ENCODE peak calls at places on chromosome 13, in six cellular contexts. M is tibial artery; G is fibroblast of lung; K is CD8-positive, alpha-beta memory T cell; E is heart left ventricle; Y is CD8-positive, alpha-beta T cell. H is an unnamed sample.

GRCh38 chr13:114058051-114058867 is 74.2 kb downstream of the RASA3 start:
- DNase-seq in Y (no peak), K (no peak), E (peak; percentile 25), G (no peak), M (no peak), H (no peak)

GRCh38 chr13:72963762-72964161 is 95.0 kb upstream of the KLF5 start:
- DNase-seq in K (no peak), G (no peak), Y (no peak), E (no peak), M (no peak), H (no peak)

GRCh38 chr13:27194895-27195764 is 23.5 kb upstream of the USP12 start:
- DNase-seq in G (peak; percentile 96), K (no peak), Y (no peak), E (no peak), M (no peak), H (peak; percentile 78)

GRCh38 chr13:54424344-54424743 is 1395.7 kb downstream of the OLFM4 start:
- DNase-seq in Y (no peak), M (no peak), G (no peak), E (no peak), K (no peak), H (no peak)

GRCh38 chr13:43786766-43787517 is at the start of gene ENOX1:
- DNase-seq in K (no peak), G (peak; percentile 72), E (peak; percentile 81), Y (no peak), M (peak; percentile 29), H (peak; percentile 69)

GRCh38 chr13:24233351-24233901 is 72.9 kb downstream of the SPATA13 start:
- DNase-seq in M (no peak), Y (no peak), K (no peak), G (peak; percentile 76), E (no peak), H (peak; percentile 8)

GRCh38 chr13:25886438-25887214 is 165.2 kb downstream of the SHISA2 start:
- DNase-seq in G (peak; percentile 92), K (no peak), Y (no peak), E (no peak), M (no peak), H (peak; percentile 68)

GRCh38 chr13:27442071-27442647 is 8.2 kb downstream of the MTIF3 start:
- DNase-seq in K (no peak), Y (no peak), E (no peak), G (no peak), M (no peak), H (no peak)

GRCh38 chr13:106143392-106143791 is 392.1 kb downstream of the EFNB2 start:
- DNase-seq in G (peak; percentile 62), M (no peak), Y (no peak), K (no peak), E (no peak), H (no peak)

GRCh38 chr13:41916173-41916954 is 44.5 kb downstream of the VWA8 start:
- DNase-seq in Y (no peak), G (peak; percentile 91), K (no peak), E (no peak), M (no peak), H (no peak)

GRCh38 chr13:45341799-45342584 is 1.0 kb upstream of the TPT1 start:
- DNase-seq in M (peak; percentile 77), G (peak; percentile 37), E (peak; percentile 47), K (no peak), Y (no peak), H (no peak)

GRCh38 chr13:84137292-84137691 is 255.0 kb upstream of the SLITRK1 start:
- DNase-seq in M (no peak), G (peak; percentile 48), E (no peak), K (peak; percentile 81), Y (peak; percentile 32), H (no peak)

GRCh38 chr13:25207291-25207690 is 35.2 kb upstream of the AMER2 start:
- DNase-seq in K (no peak), E (no peak), G (no peak), Y (no peak), M (no peak), H (no peak)

GRCh38 chr13:110423689-110424302 is 116.7 kb downstream of the COL4A2 start:
- DNase-seq in Y (no peak), E (no peak), M (no peak), K (no peak), G (no peak), H (no peak)

GRCh38 chr13:59409651-59410200 is 754.0 kb downstream of the DIAPH3 start:
- DNase-seq in Y (no peak), M (no peak), G (peak; percentile 21), K (no peak), E (no peak), H (no peak)

GRCh38 chr13:44157614-44158013 is 216.0 kb upstream of the SERP2 start:
- DNase-seq in G (no peak), E (no peak), K (no peak), M (peak; percentile 65), Y (no peak), H (no peak)

GRCh38 chr13:93279982-93280381 is 53.4 kb downstream of the GPC6 start:
- DNase-seq in G (no peak), M (no peak), Y (no peak), E (no peak), K (no peak), H (no peak)

GRCh38 chr13:24267283-24267682 is 42.1 kb upstream of the C1QTNF9 start:
- DNase-seq in E (no peak), K (no peak), Y (no peak), M (no peak), G (peak; percentile 6), H (no peak)

GRCh38 chr13:73835138-73835721 is 299.0 kb downstream of the KLF12 start:
- DNase-seq in K (no peak), Y (no peak), M (no peak), G (peak; percentile 35), E (no peak), H (no peak)

GRCh38 chr13:106382569-106382968 is 152.9 kb downstream of the EFNB2 start:
- DNase-seq in Y (no peak), G (no peak), E (no peak), M (no peak), K (no peak), H (no peak)

GRCh38 chr13:60331249-60332012 is 65.6 kb upstream of the TDRD3 start:
- DNase-seq in G (no peak), E (no peak), K (no peak), M (no peak), Y (no peak), H (no peak)

GRCh38 chr13:64154514-64154913 is 2738.9 kb upstream of the PCDH20 start:
- DNase-seq in M (no peak), G (peak; percentile 34), E (no peak), K (no peak), Y (no peak), H (no peak)

GRCh38 chr13:75798353-75799245 is 162.5 kb downstream of the LMO7 start:
- DNase-seq in E (no peak), Y (no peak), G (peak; percentile 73), M (no peak), K (no peak), H (no peak)

GRCh38 chr13:49464621-49465325 is 20.7 kb downstream of the SETDB2 start:
- DNase-seq in E (no peak), K (no peak), G (no peak), Y (no peak), M (no peak), H (no peak)

GRCh38 chr13:48477191-48477855 is 55.6 kb downstream of the RCBTB2 start:
- DNase-seq in Y (no peak), G (no peak), K (no peak), E (no peak), M (no peak), H (no peak)

GRCh38 chr13:111227405-111227804 is 93.0 kb upstream of the TEX29 start:
- DNase-seq in Y (no peak), M (no peak), G (no peak), K (no peak), E (no peak), H (no peak)

GRCh38 chr13:101755228-101755887 is 302.9 kb downstream of the ITGBL1 start:
- DNase-seq in M (no peak), K (no peak), E (no peak), G (peak; percentile 38), Y (no peak), H (no peak)

GRCh38 chr13:75633285-75633684 is 2.8 kb upstream of the LMO7 start:
- DNase-seq in E (no peak), G (peak; percentile 96), K (no peak), Y (no peak), M (no peak), H (peak; percentile 40)

GRCh38 chr13:98411013-98411412 is 165.9 kb downstream of the STK24 start:
- DNase-seq in Y (no peak), K (no peak), G (no peak), E (no peak), M (no peak), H (no peak)
- H3K36me3 ChIP-seq in Y (no peaks in the 10 kb centered on the region), K (no peaks in the 10 kb centered on the region), G (peaks cover 9% of the 10 kb centered on the region), E (peaks cover 10% of the 10 kb centered on the region), M (peaks cover 21% of the 10 kb centered on the region), H (peaks cover 10% of the 10 kb centered on the region)

GRCh38 chr13:99432637-99433542 is 68.4 kb upstream of the TM9SF2 start:
- DNase-seq in K (peak; percentile 92), Y (peak; percentile 63), G (peak; percentile 65), M (peak; percentile 73), E (peak; percentile 65), H (no peak)
- H3K4me3 ChIP-seq in K (peak overlapping the region; percentile 43), Y (peak overlapping the region; percentile 0), G (no peak overlapping the region), M (peak overlapping the region; percentile 28), E (peak overlapping the region; percentile 14), H (no peak overlapping the region)

GRCh38 chr13:112428704-112429103 is 52.5 kb downstream of the SPACA7 start:
- DNase-seq in G (no peak), K (no peak), E (no peak), Y (no peak), M (no peak), H (no peak)

DNA sequence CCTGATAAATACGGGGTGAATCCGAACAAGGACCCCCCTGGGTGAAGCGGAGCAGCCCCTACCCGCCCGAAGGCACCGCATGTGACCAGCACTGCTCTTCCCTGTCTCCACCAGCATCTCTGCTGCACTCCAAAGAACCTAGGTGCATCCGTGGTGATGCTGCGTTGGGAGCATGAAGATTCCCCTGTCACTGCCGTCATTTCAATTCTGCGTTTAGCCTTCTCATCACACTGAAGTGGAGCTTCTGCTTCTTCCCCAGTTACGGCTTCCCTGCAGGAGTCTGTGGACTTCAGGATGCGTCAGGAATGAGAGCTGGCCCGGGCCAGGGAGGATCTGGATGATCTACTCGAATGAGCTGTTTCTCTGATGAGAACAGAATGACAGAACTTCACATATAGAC is 47.9 kb downstream of the SPACA7 start:
- DNase-seq in K (no peak), G (no peak), Y (no peak), E (no peak), M (no peak), H (no peak)
- H3K9me3 ChIP-seq in K (no peaks in the 10 kb centered on the region), G (no peaks in the 10 kb centered on the region), Y (no peaks in the 10 kb centered on the region), E (peaks cover 3% of the 10 kb centered on the region), M (peaks cover 35% of the 10 kb centered on the region), H (peaks cover 4% of the 10 kb centered on the region)

DNA sequence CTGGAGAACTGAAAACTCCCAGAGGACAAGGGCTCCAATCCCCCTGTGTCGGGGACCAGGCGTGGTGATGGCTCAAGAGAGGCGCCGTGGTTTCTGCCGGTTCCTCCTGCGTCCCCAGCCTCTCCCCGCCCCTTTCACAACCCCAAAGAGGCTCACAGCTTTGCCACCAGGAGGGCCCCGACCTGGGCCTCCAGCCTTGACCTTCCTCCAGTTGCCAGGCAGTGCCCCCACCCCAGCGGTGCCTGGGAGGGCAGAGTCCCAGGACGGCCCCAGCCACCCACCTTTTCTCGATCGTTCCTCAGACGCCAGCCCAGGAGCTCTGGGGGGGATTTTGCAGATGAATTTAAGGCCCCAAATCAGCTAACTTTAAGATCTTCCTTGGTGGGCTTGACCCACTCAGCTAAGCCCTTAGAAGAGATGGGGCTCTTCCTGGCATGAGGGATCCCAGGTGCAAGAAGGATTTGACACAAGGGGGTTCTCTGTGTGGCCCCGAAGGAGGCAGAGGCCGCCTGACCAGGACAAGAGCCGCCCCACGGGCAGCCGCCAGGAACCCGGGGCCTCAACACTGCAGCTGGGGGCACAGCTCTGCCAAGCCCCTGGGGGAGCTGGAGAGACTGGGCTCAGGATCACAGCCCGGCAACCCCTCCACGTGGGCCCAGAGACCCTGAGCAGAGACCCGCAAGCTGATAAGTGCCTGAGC is 47.0 kb downstream of the MCF2L start:
- DNase-seq in K (no peak), E (no peak), Y (no peak), G (no peak), M (no peak), H (no peak)
- H3K36me3 ChIP-seq in K (no peaks in the 10 kb centered on the region), E (peaks cover 49% of the 10 kb centered on the region), Y (peaks cover 5% of the 10 kb centered on the region), G (no peaks in the 10 kb centered on the region), M (no peaks in the 10 kb centered on the region), H (no peaks in the 10 kb centered on the region)